ENCODE peak calls at places on chromosomes 1 and 21, in eight cellular contexts. A, G, D, O, U, S, I and Z are unnamed samples.

GRCh38 chr1:53465023-53465957 is 6.1 kb downstream of the DMRTB1 start:
- DNase-seq in A (no peak), G (no peak), D (no peak), O (no peak), U (no peak), S (no peak), I (no peak), Z (no peak)

GRCh38 chr21:44710756-44711326 is 531 bp downstream of the TSPEAR start:
- DNase-seq in A (no peak), G (peak), D (no peak), O (peak), U (peak), S (no peak), I (no peak), Z (no peak)

GRCh38 chr1:167799747-167800146 is 78.0 kb downstream of the MPZL1 start:
- DNase-seq in A (no peak), G (peak), D (no peak), O (no peak), U (peak), S (no peak), I (no peak), Z (no peak)

GRCh38 chr1:47650205-47650604 is 212.4 kb downstream of the FOXD2 start:
- DNase-seq in A (no peak), G (peak), D (no peak), O (peak), U (peak), S (no peak), I (peak), Z (peak)

GRCh38 chr1:21783679-21784603 is 992 bp upstream of the USP48 start:
- DNase-seq in A (peak), G (no peak), D (peak), O (no peak), U (no peak), S (no peak), I (peak), Z (peak)

GRCh38 chr1:7269525-7269924 is 484.3 kb downstream of the CAMTA1 start:
- DNase-seq in A (no peak), G (no peak), D (no peak), O (no peak), U (no peak), S (no peak), I (no peak), Z (no peak)

GRCh38 chr1:168280577-168280976 is at the start of gene TBX19:
- DNase-seq in A (no peak), G (peak), D (no peak), O (peak), U (no peak), S (no peak), I (no peak), Z (no peak)

GRCh38 chr1:90713741-90714509 is 3.2 kb downstream of the BARHL2 start:
- DNase-seq in A (no peak), G (no peak), D (no peak), O (no peak), U (no peak), S (no peak), I (no peak), Z (no peak)

GRCh38 chr1:9128520-9129371 is at the start of gene GPR157:
- DNase-seq in A (peak), G (peak), D (peak), O (peak), U (no peak), S (peak), I (peak), Z (peak)

GRCh38 chr1:3581296-3581695 is 30.0 kb downstream of the MEGF6 start:
- DNase-seq in A (no peak), G (no peak), D (no peak), O (no peak), U (no peak), S (no peak), I (no peak), Z (peak)

GRCh38 chr1:27594542-27595510 is 9.1 kb downstream of the AHDC1 start:
- DNase-seq in A (no peak), G (no peak), D (no peak), O (no peak), U (no peak), S (no peak), I (no peak), Z (no peak)

GRCh38 chr1:205258313-205259176 is 30.8 kb downstream of the TMCC2 start:
- DNase-seq in A (no peak), G (no peak), D (no peak), O (no peak), U (peak), S (no peak), I (no peak), Z (peak)

GRCh38 chr1:165187020-165187628 is 169.4 kb downstream of the LMX1A start:
- DNase-seq in A (no peak), G (peak), D (no peak), O (no peak), U (no peak), S (no peak), I (no peak), Z (no peak)

GRCh38 chr21:45972716-45973474 is 8.7 kb upstream of the COL6A1 start:
- DNase-seq in A (peak), G (peak), D (no peak), O (no peak), U (no peak), S (peak), I (peak), Z (peak)

GRCh38 chr1:23627065-23627464 is 64.5 kb upstream of the RPL11 start:
- DNase-seq in A (no peak), G (no peak), D (no peak), O (no peak), U (no peak), S (no peak), I (peak), Z (no peak)

GRCh38 chr1:25890249-25891034 is 14.9 kb upstream of the PAQR7 start:
- DNase-seq in A (no peak), G (no peak), D (no peak), O (no peak), U (peak), S (no peak), I (peak), Z (peak)

GRCh38 chr1:61337981-61338848 is 255.9 kb downstream of the NFIA start:
- DNase-seq in A (peak), G (peak), D (peak), O (peak), U (peak), S (peak), I (peak), Z (peak)

GRCh38 chr1:239348635-239349353 is 37.6 kb upstream of the CHRM3 start:
- DNase-seq in A (no peak), G (no peak), D (no peak), O (no peak), U (no peak), S (no peak), I (no peak), Z (no peak)

GRCh38 chr1:228341450-228341813 is 65.2 kb downstream of the TRIM11 start:
- DNase-seq in A (peak), G (no peak), D (no peak), O (no peak), U (no peak), S (peak), I (no peak), Z (no peak)

GRCh38 chr1:222627232-222627631 is 9.3 kb downstream of the MIA3 start:
- DNase-seq in A (no peak), G (no peak), D (no peak), O (no peak), U (peak), S (no peak), I (no peak), Z (peak)

GRCh38 chr1:212074856-212075255 is 39.3 kb downstream of the DTL start:
- DNase-seq in A (no peak), G (no peak), D (no peak), O (no peak), U (no peak), S (no peak), I (no peak), Z (no peak)

GRCh38 chr1:27618341-27619067 is 14.6 kb upstream of the AHDC1 start:
- DNase-seq in A (no peak), G (no peak), D (no peak), O (no peak), U (no peak), S (no peak), I (no peak), Z (no peak)

GRCh38 chr1:246091477-246091876 is 415.6 kb downstream of the SMYD3 start:
- DNase-seq in A (no peak), G (no peak), D (no peak), O (no peak), U (no peak), S (no peak), I (no peak), Z (no peak)

GRCh38 chr1:185016880-185017279 is 28.5 kb upstream of the RNF2 start:
- DNase-seq in A (no peak), G (no peak), D (no peak), O (no peak), U (peak), S (no peak), I (no peak), Z (peak)

GRCh38 chr1:172929006-172929405 is 121.7 kb downstream of the TNFSF18 start:
- DNase-seq in A (no peak), G (no peak), D (no peak), O (no peak), U (peak), S (no peak), I (no peak), Z (peak)

GRCh38 chr1:117664314-117664713 is 58.5 kb downstream of the TENT5C start:
- DNase-seq in A (no peak), G (no peak), D (no peak), O (no peak), U (no peak), S (no peak), I (no peak), Z (no peak)

GRCh38 chr1:52140633-52141512 is 1.0 kb upstream of the ZFYVE9 start:
- DNase-seq in A (no peak), G (no peak), D (no peak), O (no peak), U (peak), S (no peak), I (no peak), Z (peak)

GRCh38 chr1:23916209-23917131 is 3.3 kb upstream of the CNR2 start:
- DNase-seq in A (peak), G (peak), D (peak), O (peak), U (peak), S (peak), I (peak), Z (peak)

GRCh38 chr1:46549697-46550681 is 1.5 kb downstream of the KNCN start:
- DNase-seq in A (peak), G (no peak), D (no peak), O (peak), U (peak), S (no peak), I (peak), Z (peak)

GRCh38 chr1:243271990-243272389 is 16.1 kb downstream of the SDCCAG8 start:
- DNase-seq in A (no peak), G (no peak), D (no peak), O (no peak), U (no peak), S (no peak), I (no peak), Z (peak)

GRCh38 chr21:39118604-39119215 is 64.5 kb downstream of the PSMG1 start:
- DNase-seq in A (no peak), G (no peak), D (no peak), O (no peak), U (no peak), S (no peak), I (no peak), Z (no peak)

GRCh38 chr1:119053917-119054316 is 65.8 kb upstream of the TBX15 start:
- DNase-seq in A (no peak), G (no peak), D (no peak), O (no peak), U (no peak), S (no peak), I (no peak), Z (no peak)